ENCODE peak calls at places on chromosomes 5 and 9, in six cellular contexts. H, K, E, M, X and Z are unnamed samples.
A peak's percentile ranks its signal among the peaks of the same experiment; 100 is the strongest.

GRCh38 chr9:94971378-94972131 is 245.1 kb downstream of the AOPEP start:
- DNase-seq in M (no peak), E (no peak), H (no peak), X (peak; percentile 82), K (no peak), Z (no peak)

GRCh38 chr5:170491479-170491878 is 12.3 kb upstream of the KCNIP1 start:
- DNase-seq in H (no peak), M (peak; percentile 79), K (no peak), X (no peak), E (peak; percentile 98), Z (peak; percentile 17)

GRCh38 chr5:1016036-1016435 is 7.4 kb downstream of the NKD2 start:
- DNase-seq in X (no peak), M (no peak), H (no peak), E (no peak), K (no peak), Z (no peak)

GRCh38 chr5:172875372-172876279 is 41.6 kb downstream of the ERGIC1 start:
- DNase-seq in H (no peak), K (no peak), X (no peak), E (peak; percentile 57), M (no peak), Z (no peak)

GRCh38 chr9:105535920-105536668 is 21.8 kb upstream of the FKTN start:
- DNase-seq in X (no peak), K (no peak), E (no peak), M (no peak), H (no peak), Z (no peak)

GRCh38 chr9:738209-738915 is 103.1 kb upstream of the DMRT1 start:
- DNase-seq in M (peak; percentile 94), E (peak; percentile 99), K (no peak), X (no peak), H (no peak), Z (peak; percentile 79)

GRCh38 chr9:3200331-3200774 is 325.4 kb downstream of the RFX3 start:
- DNase-seq in X (no peak), M (peak; percentile 21), E (peak; percentile 46), K (no peak), H (no peak), Z (no peak)

GRCh38 chr9:87447547-87448432 is 49.9 kb upstream of the DAPK1 start:
- DNase-seq in K (no peak), X (no peak), M (no peak), H (no peak), E (peak; percentile 6), Z (no peak)

GRCh38 chr5:111584651-111585050 is 72.3 kb upstream of the STARD4 start:
- DNase-seq in H (no peak), E (peak; percentile 94), M (peak; percentile 30), K (no peak), X (no peak), Z (peak; percentile 65)

GRCh38 chr5:96772542-96772941 is 35.2 kb downstream of the ERAP1 start:
- DNase-seq in X (no peak), H (no peak), E (no peak), K (no peak), M (no peak), Z (no peak)

GRCh38 chr5:96768708-96769251 is 39.0 kb downstream of the ERAP1 start:
- DNase-seq in E (no peak), H (no peak), K (no peak), X (no peak), M (no peak), Z (no peak)

GRCh38 chr5:96775689-96776088 is 32.1 kb downstream of the ERAP1 start:
- DNase-seq in E (no peak), X (no peak), H (no peak), K (no peak), M (no peak), Z (no peak)

GRCh38 chr5:96775050-96775449 is 32.7 kb downstream of the ERAP1 start:
- DNase-seq in H (no peak), M (no peak), X (no peak), E (no peak), K (no peak), Z (no peak)

DNA sequence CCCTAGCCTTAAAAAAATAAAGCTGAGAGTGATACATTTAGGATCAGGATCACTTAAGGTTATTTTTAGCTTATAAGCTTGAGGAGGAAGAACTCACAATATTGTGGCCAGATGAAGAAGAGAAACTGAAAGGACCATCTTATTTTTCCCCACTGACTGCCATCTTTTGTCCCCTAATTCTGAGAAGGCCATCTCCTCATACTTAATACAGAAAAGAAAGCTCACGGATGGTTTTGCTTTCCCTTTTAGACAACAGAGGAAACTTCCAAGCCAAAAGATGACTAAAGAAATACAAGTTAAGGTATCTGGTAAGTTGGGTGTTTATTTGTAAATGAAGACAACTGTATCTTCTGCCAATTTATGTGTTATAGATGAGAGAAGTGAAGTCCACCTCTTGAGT is 36.4 kb downstream of the ERAP1 start:
- DNase-seq in X (no peak), H (no peak), K (no peak), E (no peak), M (no peak), Z (no peak)
- H3K27ac ChIP-seq in X (no peak overlapping the region), H (no peak overlapping the region), K (no peak overlapping the region), E (no peak overlapping the region), M (no peak overlapping the region), Z (no peak overlapping the region)

DNA sequence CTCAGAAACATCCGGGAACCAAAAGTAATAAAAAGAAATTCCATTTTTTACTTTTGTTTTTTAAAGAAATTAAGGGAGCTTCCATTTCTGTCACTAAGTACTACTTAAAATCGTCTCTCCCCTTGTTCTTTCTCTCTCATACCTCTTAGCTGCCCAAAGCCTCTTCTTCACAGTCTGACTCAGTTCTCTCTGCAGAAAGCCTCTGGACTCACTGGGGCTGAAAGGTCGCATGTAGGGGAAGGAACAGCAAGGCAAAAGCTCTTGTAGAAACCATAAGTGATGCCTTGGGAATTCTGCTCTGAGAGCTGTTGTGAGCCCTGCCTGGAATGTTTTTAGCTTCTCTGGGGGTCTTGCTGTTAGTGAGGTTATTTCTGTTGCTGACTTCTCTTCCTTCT is 100.8 kb upstream of the RANBP3L start:
- DNase-seq in X (no peak), H (no peak), K (no peak), E (no peak), M (no peak), Z (no peak)
- H2AFZ ChIP-seq in X (peak overlapping the region; percentile 57), H (peak overlapping the region; percentile 60), K (no peak overlapping the region), E (no peak overlapping the region), M (no peak overlapping the region), Z (no peak overlapping the region)

GRCh38 chr9:37996050-37996811 is 72.8 kb downstream of the SHB start:
- DNase-seq in M (no peak), X (no peak), K (no peak), E (no peak), H (no peak), Z (no peak)
- H3K27ac ChIP-seq in M (no peak overlapping the region), X (no peak overlapping the region), K (no peak overlapping the region), E (peak overlapping the region; percentile 90), H (no peak overlapping the region), Z (no peak overlapping the region)

GRCh38 chr5:178112545-178112944 is 787 bp upstream of the N4BP3 start:
- DNase-seq in M (no peak), E (no peak), X (no peak), K (no peak), H (no peak), Z (no peak)
- H2AFZ ChIP-seq in M (no peak overlapping the region), E (no peak overlapping the region), X (no peak overlapping the region), K (peak overlapping the region; percentile 97), H (no peak overlapping the region), Z (no peak overlapping the region)